ENCODE peak calls at places on chromosomes 1 and 21, in four cellular contexts. T, C, X and A are unnamed samples.
A peak's percentile ranks its signal among the peaks of the same experiment; 100 is the strongest.

GRCh38 chr1:82161651-82162238 is 361.0 kb downstream of the ADGRL2 start:
- DNase-seq in T (no peak), C (no peak), X (no peak), A (no peak)

GRCh38 chr1:228152918-228153258 is 3.2 kb downstream of the GJC2 start:
- DNase-seq in T (no peak), C (no peak), X (no peak), A (no peak)

GRCh38 chr1:19325958-19326747 is 14.0 kb downstream of the SLC66A1 start:
- DNase-seq in T (no peak), C (no peak), X (no peak), A (no peak)

GRCh38 chr21:42532466-42533181 is 19.0 kb downstream of the SLC37A1 start:
- DNase-seq in T (no peak), C (no peak), X (no peak), A (no peak)

GRCh38 chr1:154347961-154348360 is 22.6 kb downstream of the ATP8B2 start:
- DNase-seq in T (no peak), C (no peak), X (no peak), A (no peak)

GRCh38 chr1:194268839-194269238 is 1082.4 kb upstream of the B3GALT2 start:
- DNase-seq in T (no peak), C (no peak), X (no peak), A (no peak)

GRCh38 chr1:62977321-62977720 is 193.4 kb downstream of the ATG4C start:
- DNase-seq in T (no peak), C (no peak), X (no peak), A (no peak)

GRCh38 chr21:42307106-42307505 is 8.1 kb downstream of the TFF3 start:
- DNase-seq in T (no peak), C (no peak), X (no peak), A (no peak)

GRCh38 chr1:163168053-163168452 is 34.7 kb downstream of the RGS5 start:
- DNase-seq in T (no peak), C (no peak), X (no peak), A (no peak)

GRCh38 chr1:100866041-100866900 is 28.4 kb downstream of the EXTL2 start:
- DNase-seq in T (peak; percentile 10), C (no peak), X (no peak), A (no peak)

GRCh38 chr1:53754484-53755312 is 15.7 kb upstream of the GLIS1 start:
- DNase-seq in T (peak; percentile 55), C (no peak), X (no peak), A (peak; percentile 68)

GRCh38 chr1:186476306-186477040 is 15.6 kb upstream of the PDC start:
- DNase-seq in T (no peak), C (no peak), X (no peak), A (no peak)

GRCh38 chr1:52904590-52905375 is 16.8 kb downstream of the ECHDC2 start:
- DNase-seq in T (no peak), C (no peak), X (peak; percentile 81), A (peak; percentile 61)

GRCh38 chr1:41806472-41807155 is 112.1 kb downstream of the HIVEP3 start:
- DNase-seq in T (no peak), C (no peak), X (no peak), A (no peak)

GRCh38 chr1:183487686-183488442 is 15.6 kb downstream of the SMG7 start:
- DNase-seq in T (no peak), C (no peak), X (no peak), A (no peak)

GRCh38 chr1:13948851-13949490 is 249.0 kb downstream of the PRDM2 start:
- DNase-seq in T (no peak), C (no peak), X (no peak), A (no peak)
- H3K9ac ChIP-seq in T (no peak overlapping the region), C (no peak overlapping the region), X (no peak overlapping the region), A (no peak overlapping the region)

DNA sequence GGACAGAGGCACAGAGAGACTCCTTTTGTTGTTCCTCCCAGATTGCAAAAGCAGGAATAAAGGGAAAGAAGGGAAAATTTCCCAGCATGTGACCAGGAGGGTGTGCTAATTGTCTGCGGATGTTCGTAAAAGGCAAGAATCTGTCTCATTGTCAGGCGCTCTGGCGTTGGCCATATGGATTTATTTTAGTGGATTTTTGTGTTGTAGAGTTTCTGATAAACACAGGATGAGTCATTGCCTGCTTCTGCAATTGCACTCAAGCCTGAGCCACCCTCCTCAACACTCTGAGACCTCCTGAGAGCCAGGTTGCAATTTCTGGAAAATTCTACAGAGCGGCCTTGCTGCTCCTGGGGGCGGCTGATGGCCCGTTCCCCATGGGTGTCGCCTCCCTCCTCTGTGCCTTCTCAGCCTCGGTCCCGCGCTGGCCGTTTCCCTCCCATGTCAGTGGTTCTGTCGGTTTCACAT is 227.7 kb downstream of the KAZN start:
- DNase-seq in T (no peak), C (no peak), X (no peak), A (no peak)
- TF ChIP-seq YY1 in T (no peak), C (no peak), X (no peak), A (no peak)

GRCh38 chr1:89670168-89670567 is 37.2 kb downstream of the LRRC8C start:
- DNase-seq in T (no peak), C (peak; percentile 94), X (no peak), A (no peak)
- TF ChIP-seq SUZ12 in T (no peak), C (no peak), X (no peak), A (no peak)

GRCh38 chr1:10979483-10979920 is 33.0 kb upstream of the TARDBP start:
- DNase-seq in T (peak; percentile 85), C (no peak), X (no peak), A (no peak)
- H3K9ac ChIP-seq in T (peak overlapping the region; percentile 53), C (no peak overlapping the region), X (no peak overlapping the region), A (peak overlapping the region; percentile 26)